ENCODE peak calls at places on chromosomes 16 and 17, in seven cellular contexts. T is effector memory CD4-positive, alpha-beta T cell; K is adrenal gland; V is CD8-positive, alpha-beta memory T cell; I is bronchial epithelial cell; Y is aorta; S is spleen. G is an unnamed sample. For H3K36me3, the result is how much of the 10 kb centered on the place peaks cover.

GRCh38 chr16:53761967-53762726 is 58.2 kb downstream of the FTO start:
- DNase-seq in T (no peak), K (no peak), V (no peak), I (no peak), Y (no peak), S (no peak), G (no peak)

GRCh38 chr16:27401768-27402568 is at the start of gene IL21R:
- DNase-seq in T (peak), K (peak), V (peak), I (no peak), Y (peak), S (peak), G (peak)

GRCh38 chr17:28958820-28959455 is 7.6 kb upstream of the PHF12 start:
- DNase-seq in T (no peak), K (no peak), V (no peak), I (no peak), Y (peak), S (no peak), G (no peak)

GRCh38 chr17:2889256-2889655 is 93.0 kb downstream of the RAP1GAP2 start:
- DNase-seq in T (no peak), K (no peak), V (no peak), I (no peak), Y (no peak), S (no peak), G (no peak)

GRCh38 chr17:62075308-62075815 is 10.3 kb upstream of the MED13 start:
- DNase-seq in T (no peak), K (no peak), V (no peak), I (no peak), Y (no peak), S (no peak), G (no peak)

GRCh38 chr17:83152745-83153611 is 73.6 kb downstream of the METRNL start:
- DNase-seq in T (no peak), K (no peak), V (no peak), I (no peak), Y (peak), S (peak), G (no peak)

GRCh38 chr16:745739-746138 is 4.9 kb upstream of the CIAO3 start:
- DNase-seq in T (no peak), K (no peak), V (no peak), I (no peak), Y (no peak), S (peak), G (no peak)

GRCh38 chr17:50063516-50064252 is 7.8 kb downstream of the ITGA3 start:
- DNase-seq in T (no peak), K (no peak), V (peak), I (peak), Y (no peak), S (peak), G (no peak)

GRCh38 chr17:36768355-36768754 is 167.0 kb downstream of the MRM1 start:
- DNase-seq in T (no peak), K (no peak), V (no peak), I (no peak), Y (peak), S (peak), G (no peak)

GRCh38 chr17:29615048-29615385 is 7.7 kb downstream of the CORO6 start:
- DNase-seq in T (peak), K (no peak), V (peak), I (no peak), Y (no peak), S (peak), G (no peak)

GRCh38 chr17:72462396-72462795 is 341.6 kb downstream of the SOX9 start:
- DNase-seq in T (no peak), K (no peak), V (no peak), I (no peak), Y (no peak), S (no peak), G (no peak)

GRCh38 chr17:35117984-35118383 is 1.7 kb downstream of the RAD51D start:
- DNase-seq in T (peak), K (no peak), V (no peak), I (peak), Y (no peak), S (no peak), G (no peak)

GRCh38 chr16:24673155-24673554 is 56.3 kb upstream of the TNRC6A start:
- DNase-seq in T (no peak), K (no peak), V (no peak), I (no peak), Y (no peak), S (no peak), G (no peak)

GRCh38 chr16:14602443-14602963 is 27.6 kb downstream of the PARN start:
- DNase-seq in T (no peak), K (no peak), V (no peak), I (no peak), Y (no peak), S (no peak), G (no peak)

GRCh38 chr17:17693955-17694228 is 12.6 kb downstream of the RAI1 start:
- DNase-seq in T (no peak), K (no peak), V (peak), I (no peak), Y (no peak), S (no peak), G (no peak)

GRCh38 chr17:885971-886571 is 93.5 kb downstream of the NXN start:
- DNase-seq in T (no peak), K (peak), V (no peak), I (no peak), Y (peak), S (no peak), G (no peak)

GRCh38 chr17:50195196-50195865 is 6.1 kb downstream of the COL1A1 start:
- DNase-seq in T (no peak), K (no peak), V (no peak), I (no peak), Y (no peak), S (no peak), G (no peak)

GRCh38 chr16:30773826-30774225 is 11.7 kb downstream of the RNF40 start:
- DNase-seq in T (no peak), K (no peak), V (no peak), I (no peak), Y (no peak), S (no peak), G (no peak)

GRCh38 chr16:30775131-30775380 is 11.9 kb downstream of the ZNF629 start:
- DNase-seq in T (no peak), K (no peak), V (no peak), I (no peak), Y (no peak), S (no peak), G (no peak)

GRCh38 chr16:30774367-30775130 is 12.4 kb downstream of the RNF40 start:
- DNase-seq in T (no peak), K (no peak), V (no peak), I (no peak), Y (no peak), S (peak), G (no peak)

GRCh38 chr16:30777591-30778297 is 9.3 kb downstream of the ZNF629 start:
- DNase-seq in T (no peak), K (no peak), V (no peak), I (no peak), Y (no peak), S (no peak), G (no peak)

GRCh38 chr16:30775381-30776099 is 11.5 kb downstream of the ZNF629 start:
- DNase-seq in T (no peak), K (peak), V (peak), I (peak), Y (peak), S (peak), G (peak)
- H3K36me3 ChIP-seq in T (under half), K (under half), V (under half), I (under half), Y (under half), S (under half), G (under half)

GRCh38 chr17:32126746-32127145 is 15.6 kb upstream of the RHOT1 start:
- DNase-seq in T (no peak), K (no peak), V (no peak), I (no peak), Y (no peak), S (no peak), G (no peak)
- H3K4me3 ChIP-seq in T (peak), K (peak), V (peak), I (no peak), Y (no peak), S (peak), G (no peak)

DNA sequence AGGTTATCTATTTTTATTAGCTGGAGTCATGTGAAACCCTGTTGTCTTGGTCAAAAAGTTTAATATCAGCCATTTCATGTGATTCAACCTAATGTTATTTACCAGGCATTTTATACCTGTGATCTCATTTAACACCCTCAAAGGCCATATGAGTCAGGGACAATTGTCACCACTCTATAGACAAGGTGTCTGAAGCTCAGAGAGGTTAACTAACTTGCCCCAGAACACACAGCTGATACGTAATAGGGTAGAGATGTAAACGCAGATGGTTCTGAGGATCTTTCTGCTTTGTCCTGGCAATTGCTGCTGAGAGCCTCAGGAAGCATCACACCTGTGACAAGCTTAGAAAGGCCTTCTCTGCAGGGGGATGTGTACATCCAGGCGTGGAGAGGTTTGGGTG is 4.9 kb downstream of the CD300A start:
- DNase-seq in T (no peak), K (no peak), V (no peak), I (peak), Y (no peak), S (no peak), G (no peak)
- H3K36me3 ChIP-seq in T (under half), K (under half), V (under half), I (under half), Y (under half), S (under half), G (under half)

GRCh38 chr17:67376892-67377726 is at the start of gene PITPNC1:
- DNase-seq in T (peak), K (peak), V (peak), I (peak), Y (peak), S (peak), G (peak)

GRCh38 chr17:67377727-67378443 is 804 bp downstream of the PITPNC1 start:
- DNase-seq in T (peak), K (peak), V (peak), I (peak), Y (peak), S (peak), G (no peak)

GRCh38 chr17:67375761-67376160 is 1.3 kb upstream of the PITPNC1 start:
- DNase-seq in T (no peak), K (no peak), V (no peak), I (no peak), Y (no peak), S (no peak), G (no peak)

GRCh38 chr17:67375054-67375427 is 2.0 kb upstream of the PITPNC1 start:
- DNase-seq in T (no peak), K (no peak), V (no peak), I (no peak), Y (no peak), S (no peak), G (no peak)

GRCh38 chr17:67376509-67376891 is 581 bp upstream of the PITPNC1 start:
- DNase-seq in T (no peak), K (no peak), V (no peak), I (no peak), Y (no peak), S (peak), G (peak)
- H3K4me3 ChIP-seq in T (peak), K (peak), V (peak), I (peak), Y (peak), S (peak), G (peak)

GRCh38 chr16:29318037-29318436 is 88.5 kb downstream of the NPIPB11 start:
- DNase-seq in T (no peak), K (no peak), V (no peak), I (no peak), Y (peak), S (no peak), G (no peak)
- H3K36me3 ChIP-seq in T (under half), K (under half), V (under half), I (under half), Y (under half), S (under half), G (under half)

DNA sequence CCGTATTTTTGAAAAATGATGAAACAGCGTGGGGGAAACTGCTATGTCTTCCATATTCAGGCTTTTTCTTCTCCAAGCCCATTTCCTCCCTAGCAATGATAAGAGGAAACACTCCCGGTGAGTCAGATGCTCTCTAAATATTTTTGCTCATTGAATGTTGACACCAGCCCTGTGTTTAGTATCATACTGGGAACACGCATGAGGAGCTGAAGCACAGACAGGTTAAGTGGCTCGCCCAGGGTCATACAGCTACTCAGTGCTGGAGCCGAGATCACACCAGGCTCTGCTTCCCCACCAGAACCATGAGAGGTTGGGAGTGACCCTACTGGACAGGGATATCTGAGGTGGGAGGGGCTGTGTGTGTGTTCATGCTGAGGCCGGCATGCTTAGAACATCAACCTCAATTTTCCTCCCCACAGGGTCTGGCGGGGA is 37.8 kb upstream of the ADGRG1 start:
- DNase-seq in T (no peak), K (no peak), V (no peak), I (peak), Y (peak), S (no peak), G (peak)
- H3K4me3 ChIP-seq in T (no peak), K (no peak), V (no peak), I (no peak), Y (no peak), S (no peak), G (no peak)

GRCh38 chr17:32920293-32920692 is 7.7 kb upstream of the TMEM98 start:
- DNase-seq in T (no peak), K (no peak), V (no peak), I (no peak), Y (no peak), S (no peak), G (no peak)
- H3K36me3 ChIP-seq in T (under half), K (under half), V (under half), I (under half), Y (under half), S (under half), G (under half)

DNA sequence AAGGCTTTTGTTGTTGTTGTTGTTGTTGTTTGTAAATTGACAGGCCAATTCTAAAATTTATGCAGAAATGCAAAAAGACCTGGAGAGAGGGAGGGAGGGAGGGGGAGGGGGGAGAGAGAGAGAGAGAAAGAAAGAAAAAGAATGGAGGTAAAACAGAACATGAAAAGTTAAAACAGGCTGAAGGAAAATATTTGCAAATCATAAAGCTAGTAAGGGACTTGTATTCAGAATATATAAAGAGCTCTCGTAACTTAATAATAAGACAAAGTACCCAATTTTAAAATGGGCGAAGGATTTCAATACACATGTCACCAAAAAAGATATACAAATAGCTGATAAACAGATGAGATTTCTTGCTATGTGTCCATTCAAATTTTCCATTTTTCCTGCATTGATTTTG is 15.4 kb downstream of the TNRC6C start:
- DNase-seq in T (no peak), K (no peak), V (no peak), I (no peak), Y (no peak), S (no peak), G (no peak)
- H3K4me3 ChIP-seq in T (no peak), K (no peak), V (no peak), I (no peak), Y (no peak), S (no peak), G (no peak)

GRCh38 chr16:4646773-4647660 is 22.4 kb downstream of the MGRN1 start:
- DNase-seq in T (no peak), K (no peak), V (no peak), I (no peak), Y (no peak), S (no peak), G (no peak)

GRCh38 chr16:4651842-4652241 is 27.2 kb downstream of the MGRN1 start:
- DNase-seq in T (no peak), K (no peak), V (no peak), I (no peak), Y (no peak), S (no peak), G (no peak)

GRCh38 chr16:4648917-4649316 is 24.3 kb downstream of the MGRN1 start:
- DNase-seq in T (no peak), K (no peak), V (no peak), I (no peak), Y (no peak), S (no peak), G (no peak)

GRCh38 chr16:4649744-4650442 is 25.3 kb downstream of the MGRN1 start:
- DNase-seq in T (no peak), K (no peak), V (no peak), I (no peak), Y (no peak), S (no peak), G (no peak)

DNA sequence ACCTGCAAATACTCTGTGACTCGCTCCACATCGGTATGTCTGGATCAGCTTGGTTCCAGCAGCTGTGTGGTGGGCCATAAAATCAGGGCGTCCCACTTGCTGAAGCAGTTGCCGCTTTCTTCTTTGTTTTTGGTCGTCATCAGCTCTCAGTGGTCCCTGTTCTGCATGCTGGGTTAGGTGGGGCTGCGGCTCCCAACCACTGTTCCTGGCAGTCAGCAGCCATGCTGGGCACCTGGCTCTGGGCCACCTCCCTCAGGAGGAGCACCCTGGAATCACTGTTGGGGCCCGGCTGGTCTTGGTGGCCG is 23.0 kb downstream of the MGRN1 start:
- DNase-seq in T (no peak), K (no peak), V (no peak), I (no peak), Y (no peak), S (no peak), G (no peak)
- H3K36me3 ChIP-seq in T (under half), K (under half), V (under half), I (under half), Y (under half), S (under half), G (under half)

G was measured in BJ.